ENCODE peak calls at places on chromosomes 12 and 14, in six cellular contexts. One of them, this sample, is unnamed.

GRCh38 chr14:35164849-35165248 is 42.5 kb downstream of the PRORP start:
- DNase-seq in activated T-helper 1 cell treated with anti-CD3 and anti-CD28 coated beads, Interleukin-2, amount 50 U/mL, for 16 hours: no peak
- DNase-seq in OCI-LY7: no peak
- DNase-seq in tibial nerve: no peak
- DNase-seq in Kasumi-1: no peak
- DNase-seq in fibroblast of mammary gland: no peak
- DNase-seq in this sample: no peak

GRCh38 chr14:58430156-58430555 is 2.6 kb downstream of the KIAA0586 start:
- DNase-seq in OCI-LY7: peak
- DNase-seq in tibial nerve: no peak
- DNase-seq in activated T-helper 1 cell treated with anti-CD3 and anti-CD28 coated beads, Interleukin-2, amount 50 U/mL, for 16 hours: no peak
- DNase-seq in Kasumi-1: no peak
- DNase-seq in fibroblast of mammary gland: peak
- DNase-seq in this sample: no peak

GRCh38 chr14:29805415-29806123 is 122.1 kb downstream of the PRKD1 start:
- DNase-seq in fibroblast of mammary gland: peak
- DNase-seq in Kasumi-1: no peak
- DNase-seq in activated T-helper 1 cell treated with anti-CD3 and anti-CD28 coated beads, Interleukin-2, amount 50 U/mL, for 16 hours: no peak
- DNase-seq in tibial nerve: peak
- DNase-seq in OCI-LY7: no peak
- DNase-seq in this sample: no peak

GRCh38 chr12:989751-990278 is 1.2 kb upstream of the ERC1 start:
- DNase-seq in tibial nerve: no peak
- DNase-seq in activated T-helper 1 cell treated with anti-CD3 and anti-CD28 coated beads, Interleukin-2, amount 50 U/mL, for 16 hours: no peak
- DNase-seq in fibroblast of mammary gland: peak
- DNase-seq in OCI-LY7: peak
- DNase-seq in Kasumi-1: peak
- DNase-seq in this sample: peak

GRCh38 chr12:5556033-5556614 is 124.2 kb downstream of the NTF3 start:
- DNase-seq in tibial nerve: no peak
- DNase-seq in Kasumi-1: no peak
- DNase-seq in activated T-helper 1 cell treated with anti-CD3 and anti-CD28 coated beads, Interleukin-2, amount 50 U/mL, for 16 hours: no peak
- DNase-seq in fibroblast of mammary gland: no peak
- DNase-seq in OCI-LY7: peak
- DNase-seq in this sample: no peak

GRCh38 chr14:92657457-92658142 is 90.8 kb downstream of the LGMN start:
- DNase-seq in activated T-helper 1 cell treated with anti-CD3 and anti-CD28 coated beads, Interleukin-2, amount 50 U/mL, for 16 hours: no peak
- DNase-seq in Kasumi-1: peak
- DNase-seq in OCI-LY7: no peak
- DNase-seq in tibial nerve: no peak
- DNase-seq in fibroblast of mammary gland: no peak
- DNase-seq in this sample: peak

GRCh38 chr12:94851396-94852025 is 152.0 kb downstream of the NDUFA12 start:
- DNase-seq in OCI-LY7: no peak
- DNase-seq in Kasumi-1: no peak
- DNase-seq in activated T-helper 1 cell treated with anti-CD3 and anti-CD28 coated beads, Interleukin-2, amount 50 U/mL, for 16 hours: no peak
- DNase-seq in tibial nerve: no peak
- DNase-seq in fibroblast of mammary gland: no peak
- DNase-seq in this sample: no peak

GRCh38 chr14:68948686-68949085 is 30.4 kb downstream of the ACTN1 start:
- DNase-seq in Kasumi-1: no peak
- DNase-seq in fibroblast of mammary gland: no peak
- DNase-seq in activated T-helper 1 cell treated with anti-CD3 and anti-CD28 coated beads, Interleukin-2, amount 50 U/mL, for 16 hours: no peak
- DNase-seq in tibial nerve: no peak
- DNase-seq in OCI-LY7: no peak
- DNase-seq in this sample: no peak

GRCh38 chr14:91302391-91302790 is 57.9 kb upstream of the GPR68 start:
- DNase-seq in activated T-helper 1 cell treated with anti-CD3 and anti-CD28 coated beads, Interleukin-2, amount 50 U/mL, for 16 hours: no peak
- DNase-seq in fibroblast of mammary gland: no peak
- DNase-seq in tibial nerve: no peak
- DNase-seq in OCI-LY7: no peak
- DNase-seq in Kasumi-1: no peak
- DNase-seq in this sample: no peak

GRCh38 chr14:60655898-60656754 is 6.8 kb upstream of the SIX1 start:
- DNase-seq in activated T-helper 1 cell treated with anti-CD3 and anti-CD28 coated beads, Interleukin-2, amount 50 U/mL, for 16 hours: no peak
- DNase-seq in OCI-LY7: no peak
- DNase-seq in tibial nerve: no peak
- DNase-seq in Kasumi-1: no peak
- DNase-seq in fibroblast of mammary gland: no peak
- DNase-seq in this sample: no peak

This sample was measured in KBM-7.